ENCODE peak calls at places on chromosome 17, in ten cellular contexts. One of them, this sample, is unnamed.

GRCh38 chr17:52148969-52149351 is 9.6 kb downstream of the CA10 start:
- DNase-seq in endothelial cell of umbilical vein: no peak
- DNase-seq in neural crest cell: no peak
- DNase-seq in AG10803: no peak
- DNase-seq in ascending aorta: no peak
- DNase-seq in GM13976: no peak
- DNase-seq in Peyer's patch: no peak
- DNase-seq in pancreas: no peak
- DNase-seq in fibroblast of pulmonary artery: peak
- DNase-seq in AG09309: no peak
- DNase-seq in this sample: peak

GRCh38 chr17:62653002-62653830 is 25.7 kb downstream of the MRC2 start:
- DNase-seq in AG09309: no peak
- DNase-seq in ascending aorta: peak
- DNase-seq in endothelial cell of umbilical vein: peak
- DNase-seq in AG10803: peak
- DNase-seq in fibroblast of pulmonary artery: peak
- DNase-seq in Peyer's patch: peak
- DNase-seq in GM13976: peak
- DNase-seq in neural crest cell: peak
- DNase-seq in pancreas: peak
- DNase-seq in this sample: peak

GRCh38 chr17:42895185-42895555 is 5.4 kb upstream of the G6PC1 start:
- DNase-seq in Peyer's patch: no peak
- DNase-seq in GM13976: no peak
- DNase-seq in AG10803: peak
- DNase-seq in AG09309: peak
- DNase-seq in pancreas: peak
- DNase-seq in fibroblast of pulmonary artery: peak
- DNase-seq in endothelial cell of umbilical vein: peak
- DNase-seq in neural crest cell: no peak
- DNase-seq in ascending aorta: peak
- DNase-seq in this sample: peak

GRCh38 chr17:73710095-73710592 is 65.9 kb upstream of the SDK2 start:
- DNase-seq in ascending aorta: no peak
- DNase-seq in fibroblast of pulmonary artery: peak
- DNase-seq in Peyer's patch: peak
- DNase-seq in GM13976: peak
- DNase-seq in neural crest cell: peak
- DNase-seq in AG10803: peak
- DNase-seq in endothelial cell of umbilical vein: no peak
- DNase-seq in AG09309: no peak
- DNase-seq in pancreas: no peak
- DNase-seq in this sample: peak

GRCh38 chr17:59838196-59838911 is 54.4 kb downstream of the TUBD1 start:
- DNase-seq in fibroblast of pulmonary artery: peak
- DNase-seq in AG10803: peak
- DNase-seq in neural crest cell: no peak
- DNase-seq in Peyer's patch: no peak
- DNase-seq in ascending aorta: no peak
- DNase-seq in GM13976: no peak
- DNase-seq in AG09309: no peak
- DNase-seq in endothelial cell of umbilical vein: peak
- DNase-seq in pancreas: no peak
- DNase-seq in this sample: no peak

GRCh38 chr17:42559076-42559475 is 2.9 kb upstream of the COASY start:
- DNase-seq in AG10803: no peak
- DNase-seq in endothelial cell of umbilical vein: no peak
- DNase-seq in ascending aorta: no peak
- DNase-seq in neural crest cell: no peak
- DNase-seq in Peyer's patch: no peak
- DNase-seq in AG09309: no peak
- DNase-seq in fibroblast of pulmonary artery: no peak
- DNase-seq in GM13976: no peak
- DNase-seq in pancreas: no peak
- DNase-seq in this sample: no peak

GRCh38 chr17:76528528-76529223 is 8.8 kb downstream of the CYGB start:
- DNase-seq in endothelial cell of umbilical vein: no peak
- DNase-seq in neural crest cell: no peak
- DNase-seq in AG09309: no peak
- DNase-seq in ascending aorta: no peak
- DNase-seq in AG10803: peak
- DNase-seq in Peyer's patch: peak
- DNase-seq in GM13976: no peak
- DNase-seq in pancreas: no peak
- DNase-seq in fibroblast of pulmonary artery: peak
- DNase-seq in this sample: no peak

GRCh38 chr17:72518810-72519597 is 398.2 kb downstream of the SOX9 start:
- DNase-seq in AG10803: no peak
- DNase-seq in neural crest cell: no peak
- DNase-seq in ascending aorta: no peak
- DNase-seq in fibroblast of pulmonary artery: no peak
- DNase-seq in GM13976: no peak
- DNase-seq in AG09309: no peak
- DNase-seq in endothelial cell of umbilical vein: no peak
- DNase-seq in Peyer's patch: no peak
- DNase-seq in pancreas: peak
- DNase-seq in this sample: peak

GRCh38 chr17:73145641-73146040 is 19.2 kb upstream of the SSTR2 start:
- DNase-seq in GM13976: no peak
- DNase-seq in AG10803: no peak
- DNase-seq in AG09309: no peak
- DNase-seq in neural crest cell: no peak
- DNase-seq in endothelial cell of umbilical vein: no peak
- DNase-seq in Peyer's patch: no peak
- DNase-seq in ascending aorta: no peak
- DNase-seq in fibroblast of pulmonary artery: no peak
- DNase-seq in pancreas: no peak
- DNase-seq in this sample: no peak

GRCh38 chr17:81433656-81434055 is 38.4 kb downstream of the BAHCC1 start:
- DNase-seq in neural crest cell: no peak
- DNase-seq in GM13976: no peak
- DNase-seq in ascending aorta: no peak
- DNase-seq in endothelial cell of umbilical vein: no peak
- DNase-seq in fibroblast of pulmonary artery: no peak
- DNase-seq in AG09309: no peak
- DNase-seq in Peyer's patch: no peak
- DNase-seq in AG10803: no peak
- DNase-seq in pancreas: no peak
- DNase-seq in this sample: no peak

GRCh38 chr17:76446449-76447231 is 6.3 kb downstream of the UBE2O start:
- DNase-seq in AG10803: peak
- DNase-seq in ascending aorta: no peak
- DNase-seq in neural crest cell: no peak
- DNase-seq in pancreas: no peak
- DNase-seq in fibroblast of pulmonary artery: peak
- DNase-seq in endothelial cell of umbilical vein: peak
- DNase-seq in AG09309: peak
- DNase-seq in GM13976: no peak
- DNase-seq in Peyer's patch: no peak
- DNase-seq in this sample: peak

GRCh38 chr17:7296189-7296861 is 1.9 kb upstream of the YBX2 start:
- DNase-seq in Peyer's patch: peak
- DNase-seq in AG10803: peak
- DNase-seq in AG09309: no peak
- DNase-seq in pancreas: peak
- DNase-seq in endothelial cell of umbilical vein: peak
- DNase-seq in neural crest cell: peak
- DNase-seq in ascending aorta: no peak
- DNase-seq in fibroblast of pulmonary artery: peak
- DNase-seq in GM13976: peak
- DNase-seq in this sample: peak

GRCh38 chr17:39082482-39082881 is 69.0 kb downstream of the PLXDC1 start:
- DNase-seq in AG09309: no peak
- DNase-seq in AG10803: peak
- DNase-seq in endothelial cell of umbilical vein: peak
- DNase-seq in fibroblast of pulmonary artery: peak
- DNase-seq in neural crest cell: no peak
- DNase-seq in pancreas: no peak
- DNase-seq in GM13976: no peak
- DNase-seq in ascending aorta: no peak
- DNase-seq in Peyer's patch: no peak
- DNase-seq in this sample: no peak

GRCh38 chr17:3788200-3788599 is 12.8 kb downstream of the ITGAE start:
- DNase-seq in AG09309: no peak
- DNase-seq in pancreas: no peak
- DNase-seq in ascending aorta: no peak
- DNase-seq in Peyer's patch: peak
- DNase-seq in fibroblast of pulmonary artery: no peak
- DNase-seq in AG10803: no peak
- DNase-seq in endothelial cell of umbilical vein: no peak
- DNase-seq in neural crest cell: no peak
- DNase-seq in GM13976: no peak
- DNase-seq in this sample: no peak

GRCh38 chr17:35467824-35468223 is 19.3 kb upstream of the SLFN13 start:
- DNase-seq in Peyer's patch: no peak
- DNase-seq in GM13976: no peak
- DNase-seq in AG10803: no peak
- DNase-seq in pancreas: no peak
- DNase-seq in endothelial cell of umbilical vein: no peak
- DNase-seq in fibroblast of pulmonary artery: no peak
- DNase-seq in AG09309: no peak
- DNase-seq in neural crest cell: no peak
- DNase-seq in ascending aorta: no peak
- DNase-seq in this sample: no peak

GRCh38 chr17:53061446-53061845 is 761.3 kb upstream of the KIF2B start:
- DNase-seq in AG09309: no peak
- DNase-seq in pancreas: no peak
- DNase-seq in neural crest cell: no peak
- DNase-seq in AG10803: no peak
- DNase-seq in Peyer's patch: no peak
- DNase-seq in endothelial cell of umbilical vein: no peak
- DNase-seq in ascending aorta: no peak
- DNase-seq in fibroblast of pulmonary artery: no peak
- DNase-seq in GM13976: no peak
- DNase-seq in this sample: no peak

GRCh38 chr17:10013360-10014112 is 108.5 kb upstream of the RCVRN start:
- DNase-seq in neural crest cell: no peak
- DNase-seq in endothelial cell of umbilical vein: no peak
- DNase-seq in fibroblast of pulmonary artery: no peak
- DNase-seq in AG09309: no peak
- DNase-seq in AG10803: peak
- DNase-seq in ascending aorta: no peak
- DNase-seq in GM13976: peak
- DNase-seq in pancreas: no peak
- DNase-seq in Peyer's patch: no peak
- DNase-seq in this sample: no peak

GRCh38 chr17:12596961-12597360 is 68.7 kb upstream of the MYOCD start:
- DNase-seq in neural crest cell: no peak
- DNase-seq in GM13976: no peak
- DNase-seq in fibroblast of pulmonary artery: no peak
- DNase-seq in AG09309: no peak
- DNase-seq in AG10803: no peak
- DNase-seq in Peyer's patch: no peak
- DNase-seq in pancreas: no peak
- DNase-seq in ascending aorta: no peak
- DNase-seq in endothelial cell of umbilical vein: no peak
- DNase-seq in this sample: no peak

DNA sequence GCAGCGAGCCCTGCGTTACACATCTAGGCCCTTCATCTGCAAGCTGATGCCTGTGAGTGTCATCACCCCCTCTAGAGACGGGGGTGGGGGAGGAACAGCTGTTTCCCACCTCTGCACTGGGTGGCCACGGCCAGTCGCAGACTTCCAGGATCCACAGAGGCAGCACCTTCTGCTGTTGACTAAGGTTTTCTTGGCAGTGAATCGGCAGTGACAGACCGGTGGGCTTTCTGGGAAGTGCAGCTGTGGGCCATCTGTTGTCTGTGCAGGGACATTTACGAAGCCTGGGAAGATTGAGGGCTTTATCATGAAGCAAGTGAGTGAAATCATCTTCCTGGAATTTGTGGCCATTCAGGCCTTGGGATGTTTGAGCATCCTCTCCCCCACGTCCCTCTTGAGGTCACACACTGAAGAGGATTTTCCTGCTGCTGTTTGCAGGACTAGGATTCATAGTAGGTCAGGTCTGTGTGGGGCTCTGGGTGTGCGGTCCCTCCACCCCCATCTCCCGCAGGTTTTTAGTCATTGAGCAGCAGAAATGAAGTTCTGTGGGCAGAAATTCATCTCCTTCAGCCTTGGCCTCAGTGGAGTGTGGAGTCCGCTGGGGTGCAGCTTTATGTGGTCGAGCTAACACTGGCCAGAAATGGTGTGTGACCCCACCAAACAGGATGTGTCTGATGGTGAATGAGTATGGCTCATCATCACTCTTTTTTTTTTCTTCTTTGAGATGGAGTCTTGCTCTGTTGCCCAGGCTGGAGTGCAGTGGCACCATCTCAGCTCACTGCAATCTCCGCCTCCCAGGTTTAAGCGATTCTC is 12.0 kb downstream of the PGS1 start:
- DNase-seq in ascending aorta: no peak
- DNase-seq in AG10803: peak
- DNase-seq in fibroblast of pulmonary artery: peak
- DNase-seq in GM13976: no peak
- DNase-seq in Peyer's patch: no peak
- DNase-seq in neural crest cell: no peak
- DNase-seq in pancreas: no peak
- DNase-seq in endothelial cell of umbilical vein: no peak
- DNase-seq in AG09309: peak
- DNase-seq in this sample: no peak
- TF ChIP-seq CTCF in ascending aorta: no peak
- TF ChIP-seq CTCF in AG10803: peak
- TF ChIP-seq CTCF in fibroblast of pulmonary artery: no peak
- TF ChIP-seq CTCF in GM13976: no peak
- TF ChIP-seq CTCF in Peyer's patch: no peak
- TF ChIP-seq CTCF in neural crest cell: no peak
- TF ChIP-seq CTCF in pancreas: no peak
- TF ChIP-seq CTCF in endothelial cell of umbilical vein: peak
- TF ChIP-seq CTCF in AG09309: peak
- TF ChIP-seq CTCF in this sample: no peak

GRCh38 chr17:28727727-28728363 is 743 bp upstream of the NEK8 start:
- DNase-seq in ascending aorta: no peak
- DNase-seq in AG10803: no peak
- DNase-seq in fibroblast of pulmonary artery: peak
- DNase-seq in neural crest cell: peak
- DNase-seq in Peyer's patch: peak
- DNase-seq in endothelial cell of umbilical vein: peak
- DNase-seq in GM13976: peak
- DNase-seq in pancreas: peak
- DNase-seq in AG09309: no peak
- DNase-seq in this sample: peak
- TF ChIP-seq CTCF in ascending aorta: peak
- TF ChIP-seq CTCF in AG10803: peak
- TF ChIP-seq CTCF in fibroblast of pulmonary artery: peak
- TF ChIP-seq CTCF in neural crest cell: peak
- TF ChIP-seq CTCF in Peyer's patch: peak
- TF ChIP-seq CTCF in endothelial cell of umbilical vein: peak
- TF ChIP-seq CTCF in GM13976: peak
- TF ChIP-seq CTCF in pancreas: no peak
- TF ChIP-seq CTCF in AG09309: peak
- TF ChIP-seq CTCF in this sample: no peak

GRCh38 chr17:82698974-82699442 is 510 bp upstream of the RAB40B start:
- DNase-seq in fibroblast of pulmonary artery: peak
- DNase-seq in neural crest cell: no peak
- DNase-seq in AG09309: no peak
- DNase-seq in pancreas: no peak
- DNase-seq in Peyer's patch: no peak
- DNase-seq in GM13976: no peak
- DNase-seq in ascending aorta: no peak
- DNase-seq in endothelial cell of umbilical vein: no peak
- DNase-seq in AG10803: no peak
- DNase-seq in this sample: no peak
- TF ChIP-seq CTCF in fibroblast of pulmonary artery: no peak
- TF ChIP-seq CTCF in neural crest cell: no peak
- TF ChIP-seq CTCF in AG09309: no peak
- TF ChIP-seq CTCF in pancreas: no peak
- TF ChIP-seq CTCF in Peyer's patch: no peak
- TF ChIP-seq CTCF in GM13976: no peak
- TF ChIP-seq CTCF in ascending aorta: no peak
- TF ChIP-seq CTCF in endothelial cell of umbilical vein: no peak
- TF ChIP-seq CTCF in AG10803: no peak
- TF ChIP-seq CTCF in this sample: no peak

GRCh38 chr17:31926100-31926729 is 10.6 kb upstream of the SUZ12 start:
- DNase-seq in AG10803: no peak
- DNase-seq in AG09309: no peak
- DNase-seq in endothelial cell of umbilical vein: no peak
- DNase-seq in pancreas: no peak
- DNase-seq in neural crest cell: no peak
- DNase-seq in Peyer's patch: no peak
- DNase-seq in ascending aorta: no peak
- DNase-seq in GM13976: no peak
- DNase-seq in fibroblast of pulmonary artery: no peak
- DNase-seq in this sample: no peak
- TF ChIP-seq CTCF in AG10803: no peak
- TF ChIP-seq CTCF in AG09309: no peak
- TF ChIP-seq CTCF in endothelial cell of umbilical vein: no peak
- TF ChIP-seq CTCF in pancreas: no peak
- TF ChIP-seq CTCF in neural crest cell: no peak
- TF ChIP-seq CTCF in Peyer's patch: no peak
- TF ChIP-seq CTCF in ascending aorta: no peak
- TF ChIP-seq CTCF in GM13976: no peak
- TF ChIP-seq CTCF in fibroblast of pulmonary artery: no peak
- TF ChIP-seq CTCF in this sample: no peak

This sample was measured in Calu3.